ENCODE peak calls at places on chromosomes 12 and 14, in six cellular contexts. Y is AG10803; B is ACHN; D is GM12865; I is naive thymus-derived CD4-positive, alpha-beta T cell; E is Ammon's horn. R is an unnamed sample.

GRCh38 chr14:90444077-90444696 is 47.4 kb downstream of the CALM1 start:
- DNase-seq in Y (peak; percentile 11), B (no peak), D (no peak), I (no peak), E (no peak), R (no peak)

GRCh38 chr14:104729835-104730181 is 5.8 kb downstream of the ADSS1 start:
- DNase-seq in Y (no peak), B (no peak), D (no peak), I (no peak), E (no peak), R (no peak)

GRCh38 chr12:73798523-73798922 is 739.1 kb upstream of the ATXN7L3B start:
- DNase-seq in Y (no peak), B (no peak), D (no peak), I (no peak), E (no peak), R (no peak)

GRCh38 chr14:103679351-103679750 is 35.9 kb downstream of the XRCC3 start:
- DNase-seq in Y (peak; percentile 39), B (peak; percentile 33), D (peak; percentile 82), I (no peak), E (no peak), R (no peak)

GRCh38 chr12:3523058-3523457 is 32.1 kb downstream of the PRMT8 start:
- DNase-seq in Y (no peak), B (no peak), D (no peak), I (no peak), E (no peak), R (no peak)

GRCh38 chr12:92593734-92594402 is 108.9 kb upstream of the PLEKHG7 start:
- DNase-seq in Y (peak; percentile 92), B (peak; percentile 51), D (peak; percentile 92), I (peak; percentile 62), E (peak; percentile 63), R (peak; percentile 8)

GRCh38 chr12:96743606-96744005 is 163.5 kb upstream of the NEDD1 start:
- DNase-seq in Y (peak; percentile 14), B (no peak), D (no peak), I (no peak), E (no peak), R (no peak)

GRCh38 chr14:77988096-77988870 is 181.9 kb upstream of the NRXN3 start:
- DNase-seq in Y (no peak), B (no peak), D (no peak), I (no peak), E (peak; percentile 27), R (no peak)

GRCh38 chr12:93174473-93174872 is 203.3 kb upstream of the NUDT4 start:
- DNase-seq in Y (no peak), B (no peak), D (no peak), I (no peak), E (no peak), R (no peak)

GRCh38 chr12:62673027-62673815 is 206.6 kb downstream of the MON2 start:
- DNase-seq in Y (no peak), B (no peak), D (no peak), I (no peak), E (no peak), R (no peak)

GRCh38 chr14:67673451-67673850 is 981 bp downstream of the VTI1B start:
- DNase-seq in Y (peak; percentile 21), B (no peak), D (no peak), I (no peak), E (no peak), R (no peak)

GRCh38 chr12:41476499-41476898 is 288.4 kb downstream of the PDZRN4 start:
- DNase-seq in Y (no peak), B (no peak), D (no peak), I (no peak), E (no peak), R (peak; percentile 18)

GRCh38 chr14:101591121-101591520 is 29.8 kb downstream of the DIO3 start:
- DNase-seq in Y (no peak), B (no peak), D (no peak), I (no peak), E (no peak), R (no peak)

R was measured in putamen.